ENCODE peak calls at places on chromosomes 6 and 20, in ten cellular contexts. G, B, L, M, I, R, A, C, P and Y are unnamed samples.
A peak's percentile ranks its signal among the peaks of the same experiment; 100 is the strongest.

GRCh38 chr6:141848029-141848890 is 284.5 kb upstream of the GJE1 start:
- DNase-seq in G (no peak), B (no peak), L (no peak), M (peak; percentile 1), I (no peak), R (no peak), A (no peak), C (no peak), P (no peak), Y (no peak)

GRCh38 chr6:131015192-131015591 is 47.9 kb downstream of the EPB41L2 start:
- DNase-seq in G (no peak), B (no peak), L (no peak), M (no peak), I (no peak), R (no peak), A (no peak), C (no peak), P (no peak), Y (no peak)

GRCh38 chr20:34871966-34872603 is 571 bp downstream of the GGT7 start:
- DNase-seq in G (no peak), B (no peak), L (no peak), M (no peak), I (no peak), R (no peak), A (no peak), C (no peak), P (no peak), Y (peak; percentile 82)

GRCh38 chr20:63530788-63531160 is 6.4 kb downstream of the PTK6 start:
- DNase-seq in G (no peak), B (no peak), L (no peak), M (no peak), I (no peak), R (peak; percentile 53), A (no peak), C (no peak), P (no peak), Y (no peak)

GRCh38 chr6:111653961-111654360 is 48.3 kb upstream of the TRAF3IP2 start:
- DNase-seq in G (no peak), B (no peak), L (no peak), M (no peak), I (no peak), R (no peak), A (no peak), C (no peak), P (no peak), Y (no peak)

GRCh38 chr6:20024979-20025378 is 187.3 kb downstream of the MBOAT1 start:
- DNase-seq in G (no peak), B (no peak), L (no peak), M (no peak), I (no peak), R (no peak), A (no peak), C (no peak), P (no peak), Y (no peak)

GRCh38 chr20:2750343-2751251 is 49.8 kb downstream of the CPXM1 start:
- DNase-seq in G (no peak), B (peak; percentile 78), L (peak; percentile 92), M (no peak), I (no peak), R (peak; percentile 56), A (no peak), C (peak; percentile 56), P (peak; percentile 64), Y (no peak)

GRCh38 chr6:44222987-44223470 is 366 bp upstream of the SLC29A1 start:
- DNase-seq in G (no peak), B (peak; percentile 62), L (no peak), M (peak; percentile 20), I (no peak), R (no peak), A (no peak), C (peak; percentile 38), P (no peak), Y (no peak)

GRCh38 chr6:164048840-164049239 is 634.3 kb downstream of the QKI start:
- DNase-seq in G (no peak), B (no peak), L (no peak), M (no peak), I (no peak), R (no peak), A (no peak), C (no peak), P (no peak), Y (no peak)

GRCh38 chr6:1518855-1519254 is 90.9 kb upstream of the FOXC1 start:
- DNase-seq in G (no peak), B (no peak), L (no peak), M (no peak), I (no peak), R (no peak), A (no peak), C (no peak), P (no peak), Y (no peak)

GRCh38 chr6:43789447-43789846 is 19.4 kb downstream of the VEGFA start:
- DNase-seq in G (no peak), B (no peak), L (no peak), M (no peak), I (no peak), R (no peak), A (no peak), C (no peak), P (no peak), Y (no peak)

GRCh38 chr20:51811514-51811913 is 9.2 kb upstream of the SALL4 start:
- DNase-seq in G (no peak), B (no peak), L (no peak), M (no peak), I (no peak), R (no peak), A (no peak), C (no peak), P (no peak), Y (no peak)

GRCh38 chr6:168186438-168186837 is 107.4 kb upstream of the FRMD1 start:
- DNase-seq in G (no peak), B (no peak), L (peak; percentile 43), M (no peak), I (no peak), R (no peak), A (no peak), C (no peak), P (no peak), Y (no peak)

GRCh38 chr6:39707962-39708683 is 17.1 kb downstream of the KIF6 start:
- DNase-seq in G (no peak), B (no peak), L (no peak), M (no peak), I (no peak), R (no peak), A (no peak), C (no peak), P (no peak), Y (no peak)

GRCh38 chr20:2301164-2301622 is 5.4 kb downstream of the TGM3 start:
- DNase-seq in G (no peak), B (no peak), L (peak; percentile 86), M (no peak), I (no peak), R (no peak), A (no peak), C (no peak), P (no peak), Y (no peak)

GRCh38 chr6:87341899-87342298 is 2.7 kb upstream of the C6orf163 start:
- DNase-seq in G (no peak), B (no peak), L (no peak), M (no peak), I (no peak), R (no peak), A (no peak), C (no peak), P (no peak), Y (no peak)

DNA sequence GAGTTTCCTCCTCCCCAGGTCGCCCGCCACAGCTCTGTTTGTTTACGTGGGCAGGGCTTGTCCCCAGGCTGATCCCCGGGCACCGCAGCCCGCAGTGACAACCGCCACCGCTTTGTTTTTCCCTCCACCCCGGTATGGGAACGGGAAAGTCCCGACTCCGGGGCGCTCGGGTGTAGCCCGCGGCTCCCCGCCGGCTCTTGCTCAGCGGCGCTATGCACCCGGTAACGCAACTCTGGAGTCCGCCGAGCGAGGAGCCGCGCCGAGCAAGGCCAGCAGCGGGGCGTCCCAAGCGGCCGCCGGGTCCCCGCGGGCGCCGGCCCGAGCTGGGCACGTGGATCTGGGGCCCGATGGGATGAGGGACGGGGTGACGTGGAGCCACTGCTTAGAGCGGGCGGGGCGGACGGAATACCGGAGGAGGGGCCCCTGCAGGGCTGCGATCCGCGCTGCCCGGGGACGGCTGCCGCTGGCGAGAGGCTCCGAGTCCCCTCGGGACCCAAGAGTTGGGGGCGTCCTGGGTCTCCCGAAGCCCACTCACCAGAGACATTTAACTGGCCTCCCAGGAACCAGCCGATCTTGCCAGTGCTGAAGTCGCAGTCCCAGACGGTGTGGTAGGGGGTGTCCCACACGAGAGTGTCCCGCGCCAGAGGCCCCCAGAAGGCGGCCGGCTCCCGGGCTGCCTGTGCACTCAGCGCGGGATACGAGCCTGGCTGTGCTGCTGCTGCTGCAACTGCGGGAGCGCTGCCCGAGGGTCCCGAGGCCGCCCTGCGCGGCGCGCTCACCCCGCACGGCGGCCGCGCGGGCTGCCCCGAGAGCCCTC is 497 bp downstream of the ACSS1 start:
- DNase-seq in G (no peak), B (peak; percentile 85), L (peak; percentile 93), M (peak; percentile 81), I (no peak), R (peak; percentile 86), A (peak; percentile 52), C (peak; percentile 65), P (peak; percentile 94), Y (no peak)
- TF ChIP-seq POLR2A in G (no peak), B (no peak), L (no peak), M (peak; percentile 33), I (peak; percentile 48), R (no peak), A (peak; percentile 37), C (peak; percentile 34), P (peak; percentile 73), Y (no peak)

GRCh38 chr6:32254761-32255211 is 30.9 kb upstream of the NOTCH4 start:
- DNase-seq in G (no peak), B (peak; percentile 25), L (no peak), M (no peak), I (no peak), R (no peak), A (no peak), C (peak; percentile 50), P (no peak), Y (no peak)
- H3K4me3 ChIP-seq in G (peak overlapping the region; percentile 33), B (peak overlapping the region; percentile 11), L (no peak overlapping the region), M (peak overlapping the region; percentile 27), I (peak overlapping the region; percentile 59), R (peak overlapping the region; percentile 41), A (peak overlapping the region; percentile 22), C (peak overlapping the region; percentile 40), P (peak overlapping the region; percentile 44), Y (peak overlapping the region; percentile 59)

GRCh38 chr6:26224940-26225847 is 138.0 kb downstream of the HFE start:
- DNase-seq in G (no peak), B (no peak), L (no peak), M (no peak), I (no peak), R (no peak), A (no peak), C (peak; percentile 54), P (peak; percentile 76), Y (no peak)
- TF ChIP-seq POLR2A in G (no peak), B (no peak), L (no peak), M (no peak), I (no peak), R (no peak), A (no peak), C (no peak), P (no peak), Y (no peak)

DNA sequence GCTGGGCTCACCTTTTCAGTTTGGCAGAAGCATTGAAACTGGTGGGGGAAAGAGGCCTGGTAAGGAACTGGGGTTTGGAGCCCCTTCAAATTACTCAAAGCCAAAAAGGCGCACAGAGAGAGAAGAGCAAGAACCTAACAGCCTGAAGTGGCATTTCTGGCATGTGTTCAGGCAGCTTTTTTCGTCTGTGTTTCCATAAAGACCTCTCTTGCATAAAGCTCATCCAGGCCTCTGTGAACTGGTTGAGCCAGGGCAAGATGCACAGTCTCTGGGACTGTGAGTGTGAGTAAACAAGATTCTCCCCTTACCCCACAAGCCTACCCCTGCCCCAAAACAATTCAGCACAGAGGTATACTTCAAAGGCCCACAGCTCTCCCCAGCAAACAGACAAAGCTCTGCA is 167.8 kb downstream of the QRSL1 start:
- DNase-seq in G (no peak), B (no peak), L (no peak), M (peak; percentile 82), I (no peak), R (no peak), A (no peak), C (no peak), P (no peak), Y (no peak)
- H3K4me3 ChIP-seq in G (no peak overlapping the region), B (no peak overlapping the region), L (no peak overlapping the region), M (no peak overlapping the region), I (no peak overlapping the region), R (no peak overlapping the region), A (no peak overlapping the region), C (no peak overlapping the region), P (no peak overlapping the region), Y (no peak overlapping the region)